ENCODE peak calls at places on chromosomes 12 and 14, in four cellular contexts. One of them, this sample, is unnamed.

GRCh38 chr14:61480704-61481285 is 159.4 kb downstream of the PRKCH start:
- DNase-seq in trophoblast cell: no peak
- DNase-seq in endodermal cell: no peak
- DNase-seq in activated naive CD4-positive, alpha-beta T cell: no peak
- DNase-seq in this sample: no peak

GRCh38 chr12:26878661-26879119 is 45.7 kb upstream of the ITPR2 start:
- DNase-seq in trophoblast cell: no peak
- DNase-seq in endodermal cell: no peak
- DNase-seq in activated naive CD4-positive, alpha-beta T cell: no peak
- DNase-seq in this sample: peak

GRCh38 chr12:58757422-58757821 is 162.9 kb downstream of the LRIG3 start:
- DNase-seq in trophoblast cell: no peak
- DNase-seq in endodermal cell: no peak
- DNase-seq in activated naive CD4-positive, alpha-beta T cell: no peak
- DNase-seq in this sample: no peak

GRCh38 chr14:100988411-100988900 is 84.9 kb upstream of the RTL1 start:
- DNase-seq in trophoblast cell: no peak
- DNase-seq in endodermal cell: no peak
- DNase-seq in activated naive CD4-positive, alpha-beta T cell: no peak
- DNase-seq in this sample: no peak

GRCh38 chr14:65357091-65357490 is 55.4 kb upstream of the FUT8 start:
- DNase-seq in trophoblast cell: peak
- DNase-seq in endodermal cell: no peak
- DNase-seq in activated naive CD4-positive, alpha-beta T cell: no peak
- DNase-seq in this sample: no peak

GRCh38 chr12:39872425-39872824 is 233.5 kb downstream of the SLC2A13 start:
- DNase-seq in trophoblast cell: no peak
- DNase-seq in endodermal cell: no peak
- DNase-seq in activated naive CD4-positive, alpha-beta T cell: no peak
- DNase-seq in this sample: no peak

GRCh38 chr12:110366474-110367208 is 36.9 kb downstream of the ANAPC7 start:
- DNase-seq in trophoblast cell: no peak
- DNase-seq in endodermal cell: no peak
- DNase-seq in activated naive CD4-positive, alpha-beta T cell: no peak
- DNase-seq in this sample: no peak

GRCh38 chr12:106054016-106054415 is 84.7 kb downstream of the NUAK1 start:
- DNase-seq in trophoblast cell: no peak
- DNase-seq in endodermal cell: no peak
- DNase-seq in activated naive CD4-positive, alpha-beta T cell: no peak
- DNase-seq in this sample: no peak

GRCh38 chr12:116529048-116529447 is 30.1 kb upstream of the MAP1LC3B2 start:
- DNase-seq in trophoblast cell: no peak
- DNase-seq in endodermal cell: no peak
- DNase-seq in activated naive CD4-positive, alpha-beta T cell: no peak
- DNase-seq in this sample: no peak

GRCh38 chr12:73935817-73936216 is 601.8 kb upstream of the ATXN7L3B start:
- DNase-seq in trophoblast cell: no peak
- DNase-seq in endodermal cell: no peak
- DNase-seq in activated naive CD4-positive, alpha-beta T cell: no peak
- DNase-seq in this sample: no peak

GRCh38 chr14:21455592-21455911 is 371 bp downstream of the CHD8 start:
- DNase-seq in trophoblast cell: peak
- DNase-seq in endodermal cell: no peak
- DNase-seq in activated naive CD4-positive, alpha-beta T cell: no peak
- DNase-seq in this sample: no peak

GRCh38 chr12:24423611-24424010 is 474.1 kb upstream of the SOX5 start:
- DNase-seq in trophoblast cell: peak
- DNase-seq in endodermal cell: no peak
- DNase-seq in activated naive CD4-positive, alpha-beta T cell: no peak
- DNase-seq in this sample: no peak

GRCh38 chr14:99055816-99056215 is 216.2 kb downstream of the BCL11B start:
- DNase-seq in trophoblast cell: no peak
- DNase-seq in endodermal cell: no peak
- DNase-seq in activated naive CD4-positive, alpha-beta T cell: peak
- DNase-seq in this sample: no peak

GRCh38 chr12:46771268-46771837 is 54.4 kb downstream of the SLC38A4 start:
- DNase-seq in trophoblast cell: no peak
- DNase-seq in endodermal cell: peak
- DNase-seq in activated naive CD4-positive, alpha-beta T cell: no peak
- DNase-seq in this sample: no peak

GRCh38 chr14:103576371-103577024 is 13.7 kb downstream of the COA8 start:
- DNase-seq in trophoblast cell: peak
- DNase-seq in endodermal cell: peak
- DNase-seq in activated naive CD4-positive, alpha-beta T cell: no peak
- DNase-seq in this sample: no peak

GRCh38 chr14:54447231-54447692 is 6.1 kb upstream of the CNIH1 start:
- DNase-seq in trophoblast cell: peak
- DNase-seq in endodermal cell: no peak
- DNase-seq in activated naive CD4-positive, alpha-beta T cell: no peak
- DNase-seq in this sample: no peak

GRCh38 chr14:67426161-67426560 is 14.2 kb upstream of the PLEK2 start:
- DNase-seq in trophoblast cell: no peak
- DNase-seq in endodermal cell: no peak
- DNase-seq in activated naive CD4-positive, alpha-beta T cell: no peak
- DNase-seq in this sample: no peak

GRCh38 chr14:55724736-55725135 is 144.7 kb downstream of the KTN1 start:
- DNase-seq in trophoblast cell: no peak
- DNase-seq in endodermal cell: no peak
- DNase-seq in activated naive CD4-positive, alpha-beta T cell: no peak
- DNase-seq in this sample: no peak

GRCh38 chr12:75058228-75058627 is 151.4 kb downstream of the KCNC2 start:
- DNase-seq in trophoblast cell: no peak
- DNase-seq in endodermal cell: no peak
- DNase-seq in activated naive CD4-positive, alpha-beta T cell: no peak
- DNase-seq in this sample: no peak

GRCh38 chr14:67170706-67171105 is 18.5 kb upstream of the GARIN2 start:
- DNase-seq in trophoblast cell: no peak
- DNase-seq in endodermal cell: no peak
- DNase-seq in activated naive CD4-positive, alpha-beta T cell: no peak
- DNase-seq in this sample: no peak

GRCh38 chr14:64614992-64615391 is 65.2 kb downstream of the PPP1R36 start:
- DNase-seq in trophoblast cell: no peak
- DNase-seq in endodermal cell: no peak
- DNase-seq in activated naive CD4-positive, alpha-beta T cell: no peak
- DNase-seq in this sample: no peak